ENCODE peak calls at places on chromosomes 5 and 9, in eight cellular contexts. X is AG10803, D is NCI-H1436 treated with DMSO at 0.1 percent for 48 hours, O is Caco-2, Y is B cell, C is smooth muscle cell of the brain vasculature, L is sigmoid colon, M is heart left ventricle. H is an unnamed sample.

GRCh38 chr5:53110156-53110555 is 599 bp upstream of the MOCS2 start:
- DNase-seq in X (no peak), D (no peak), O (no peak), Y (no peak), C (no peak), L (no peak), M (no peak), H (no peak)

GRCh38 chr5:179613460-179614071 is 9.9 kb downstream of the HNRNPH1 start:
- DNase-seq in X (no peak), D (no peak), O (peak), Y (no peak), C (no peak), L (peak), M (no peak), H (no peak)

GRCh38 chr5:181047921-181048320 is 7.9 kb downstream of the BTNL9 start:
- DNase-seq in X (no peak), D (no peak), O (no peak), Y (no peak), C (no peak), L (no peak), M (no peak), H (no peak)

GRCh38 chr9:121707477-121708424 is 56.3 kb downstream of the DAB2IP start:
- DNase-seq in X (peak), D (no peak), O (no peak), Y (peak), C (no peak), L (no peak), M (no peak), H (no peak)

GRCh38 chr9:79812507-79813261 is 240.9 kb downstream of the TLE4 start:
- DNase-seq in X (peak), D (no peak), O (no peak), Y (peak), C (no peak), L (no peak), M (no peak), H (no peak)

GRCh38 chr9:78021692-78022091 is 9.9 kb downstream of the GNAQ start:
- DNase-seq in X (no peak), D (no peak), O (no peak), Y (no peak), C (no peak), L (no peak), M (peak), H (no peak)

GRCh38 chr5:137072376-137073174 is 426.6 kb downstream of the SPOCK1 start:
- DNase-seq in X (peak), D (no peak), O (no peak), Y (no peak), C (no peak), L (no peak), M (no peak), H (no peak)

GRCh38 chr5:158682631-158683030 is 417.1 kb downstream of the EBF1 start:
- DNase-seq in X (no peak), D (no peak), O (no peak), Y (no peak), C (no peak), L (no peak), M (no peak), H (no peak)

GRCh38 chr5:72347801-72348305 is 27.7 kb downstream of the PTCD2 start:
- DNase-seq in X (peak), D (no peak), O (no peak), Y (no peak), C (peak), L (no peak), M (no peak), H (no peak)

GRCh38 chr5:151600069-151600665 is 9.0 kb upstream of the FAT2 start:
- DNase-seq in X (peak), D (no peak), O (no peak), Y (no peak), C (no peak), L (no peak), M (no peak), H (no peak)

GRCh38 chr5:11130111-11130510 is 369.1 kb upstream of the DAP start:
- DNase-seq in X (no peak), D (no peak), O (no peak), Y (no peak), C (no peak), L (no peak), M (no peak), H (no peak)

GRCh38 chr5:137666109-137666850 is 69.6 kb downstream of the KLHL3 start:
- DNase-seq in X (peak), D (no peak), O (no peak), Y (peak), C (peak), L (no peak), M (peak), H (no peak)

GRCh38 chr9:35863583-35863982 is 6.6 kb downstream of the OR13J1 start:
- DNase-seq in X (no peak), D (no peak), O (no peak), Y (no peak), C (no peak), L (no peak), M (no peak), H (no peak)

GRCh38 chr9:111040494-111040893 is 2.2 kb upstream of the LPAR1 start:
- DNase-seq in X (no peak), D (no peak), O (no peak), Y (no peak), C (no peak), L (no peak), M (no peak), H (no peak)

GRCh38 chr5:179146277-179146676 is 86.1 kb downstream of the ZNF354C start:
- DNase-seq in X (no peak), D (no peak), O (no peak), Y (no peak), C (no peak), L (no peak), M (peak), H (no peak)

GRCh38 chr5:33611882-33612281 is 171.1 kb downstream of the TARS1 start:
- DNase-seq in X (peak), D (no peak), O (no peak), Y (no peak), C (no peak), L (no peak), M (no peak), H (no peak)

GRCh38 chr9:84146893-84147705 is 166.5 kb downstream of the RMI1 start:
- DNase-seq in X (peak), D (no peak), O (no peak), Y (no peak), C (no peak), L (no peak), M (no peak), H (peak)

GRCh38 chr9:16032799-16033198 is 480.0 kb downstream of the CCDC171 start:
- DNase-seq in X (peak), D (no peak), O (no peak), Y (no peak), C (no peak), L (no peak), M (no peak), H (no peak)

GRCh38 chr9:130858734-130859705 is 24.0 kb downstream of the ABL1 start:
- DNase-seq in X (no peak), D (no peak), O (no peak), Y (no peak), C (no peak), L (peak), M (no peak), H (no peak)

GRCh38 chr9:80775515-80775914 is 913.8 kb downstream of the TLE1 start:
- DNase-seq in X (no peak), D (no peak), O (no peak), Y (no peak), C (no peak), L (no peak), M (no peak), H (no peak)

GRCh38 chr5:151696470-151697061 is 9.9 kb upstream of the SPARC start:
- DNase-seq in X (peak), D (no peak), O (no peak), Y (no peak), C (no peak), L (peak), M (peak), H (no peak)

GRCh38 chr5:7246312-7246711 is 149.6 kb upstream of the ADCY2 start:
- DNase-seq in X (no peak), D (no peak), O (no peak), Y (no peak), C (no peak), L (no peak), M (no peak), H (no peak)

GRCh38 chr5:133316346-133317343 is 264.8 kb downstream of the HSPA4 start:
- DNase-seq in X (no peak), D (no peak), O (peak), Y (no peak), C (no peak), L (no peak), M (no peak), H (no peak)

GRCh38 chr9:136648746-136649145 is 14.0 kb upstream of the EGFL7 start:
- DNase-seq in X (no peak), D (no peak), O (no peak), Y (no peak), C (no peak), L (no peak), M (peak), H (no peak)

GRCh38 chr5:55915783-55916182 is 64.6 kb downstream of the IL31RA start:
- DNase-seq in X (no peak), D (no peak), O (no peak), Y (no peak), C (no peak), L (no peak), M (no peak), H (no peak)

H was measured in DMS153.